ENCODE peak calls at places on chromosomes 3 and 15, in six cellular contexts. One of them, this sample, is unnamed.

GRCh38 chr3:77298405-77298804 is 258.5 kb downstream of the ROBO2 start:
- DNase-seq in astrocyte of the spinal cord: no peak
- DNase-seq in stimulated activated naive CD8-positive, alpha-beta T cell treated with anti-CD3 and anti-CD28 coated beads, Interleukin-15, amount 100 ng/mL, for 72 hours: no peak
- DNase-seq in stimulated activated CD4-positive, alpha-beta T cell treated with anti-CD3 and anti-CD28 coated beads, Interleukin-4, amount 100 ng/mL, for 1 hour: no peak
- DNase-seq in NCI-H1436 treated with DMSO at 0.1 percent for 48 hours: no peak
- DNase-seq in HFF-Myc: no peak
- DNase-seq in this sample: peak; percentile 39

GRCh38 chr3:169966951-169967915 is 626 bp downstream of the SEC62 start:
- DNase-seq in astrocyte of the spinal cord: peak; percentile 46
- DNase-seq in stimulated activated naive CD8-positive, alpha-beta T cell treated with anti-CD3 and anti-CD28 coated beads, Interleukin-15, amount 100 ng/mL, for 72 hours: peak; percentile 60
- DNase-seq in stimulated activated CD4-positive, alpha-beta T cell treated with anti-CD3 and anti-CD28 coated beads, Interleukin-4, amount 100 ng/mL, for 1 hour: peak; percentile 31
- DNase-seq in NCI-H1436 treated with DMSO at 0.1 percent for 48 hours: no peak
- DNase-seq in HFF-Myc: peak; percentile 2
- DNase-seq in this sample: peak; percentile 61

GRCh38 chr3:45043715-45044299 is 17.7 kb downstream of the CLEC3B start:
- DNase-seq in astrocyte of the spinal cord: peak; percentile 89
- DNase-seq in stimulated activated naive CD8-positive, alpha-beta T cell treated with anti-CD3 and anti-CD28 coated beads, Interleukin-15, amount 100 ng/mL, for 72 hours: no peak
- DNase-seq in stimulated activated CD4-positive, alpha-beta T cell treated with anti-CD3 and anti-CD28 coated beads, Interleukin-4, amount 100 ng/mL, for 1 hour: no peak
- DNase-seq in NCI-H1436 treated with DMSO at 0.1 percent for 48 hours: no peak
- DNase-seq in HFF-Myc: peak; percentile 77
- DNase-seq in this sample: peak; percentile 86

GRCh38 chr3:37072892-37073291 is 79.6 kb downstream of the MLH1 start:
- DNase-seq in astrocyte of the spinal cord: peak; percentile 91
- DNase-seq in stimulated activated naive CD8-positive, alpha-beta T cell treated with anti-CD3 and anti-CD28 coated beads, Interleukin-15, amount 100 ng/mL, for 72 hours: no peak
- DNase-seq in stimulated activated CD4-positive, alpha-beta T cell treated with anti-CD3 and anti-CD28 coated beads, Interleukin-4, amount 100 ng/mL, for 1 hour: no peak
- DNase-seq in NCI-H1436 treated with DMSO at 0.1 percent for 48 hours: no peak
- DNase-seq in HFF-Myc: peak; percentile 70
- DNase-seq in this sample: peak; percentile 93

GRCh38 chr15:37536967-37537624 is 397.3 kb upstream of the TMCO5A start:
- DNase-seq in astrocyte of the spinal cord: no peak
- DNase-seq in stimulated activated naive CD8-positive, alpha-beta T cell treated with anti-CD3 and anti-CD28 coated beads, Interleukin-15, amount 100 ng/mL, for 72 hours: no peak
- DNase-seq in stimulated activated CD4-positive, alpha-beta T cell treated with anti-CD3 and anti-CD28 coated beads, Interleukin-4, amount 100 ng/mL, for 1 hour: no peak
- DNase-seq in NCI-H1436 treated with DMSO at 0.1 percent for 48 hours: no peak
- DNase-seq in HFF-Myc: peak; percentile 11
- DNase-seq in this sample: no peak

GRCh38 chr15:98663606-98664005 is 15.3 kb downstream of the IGF1R start:
- DNase-seq in astrocyte of the spinal cord: no peak
- DNase-seq in stimulated activated naive CD8-positive, alpha-beta T cell treated with anti-CD3 and anti-CD28 coated beads, Interleukin-15, amount 100 ng/mL, for 72 hours: no peak
- DNase-seq in stimulated activated CD4-positive, alpha-beta T cell treated with anti-CD3 and anti-CD28 coated beads, Interleukin-4, amount 100 ng/mL, for 1 hour: no peak
- DNase-seq in NCI-H1436 treated with DMSO at 0.1 percent for 48 hours: no peak
- DNase-seq in HFF-Myc: no peak
- DNase-seq in this sample: no peak

GRCh38 chr3:144189044-144189443 is 217.4 kb downstream of the DIPK2A start:
- DNase-seq in astrocyte of the spinal cord: peak; percentile 41
- DNase-seq in stimulated activated naive CD8-positive, alpha-beta T cell treated with anti-CD3 and anti-CD28 coated beads, Interleukin-15, amount 100 ng/mL, for 72 hours: no peak
- DNase-seq in stimulated activated CD4-positive, alpha-beta T cell treated with anti-CD3 and anti-CD28 coated beads, Interleukin-4, amount 100 ng/mL, for 1 hour: no peak
- DNase-seq in NCI-H1436 treated with DMSO at 0.1 percent for 48 hours: no peak
- DNase-seq in HFF-Myc: no peak
- DNase-seq in this sample: peak; percentile 50

GRCh38 chr3:37491343-37491742 is 317.0 kb upstream of the LRRFIP2 start:
- DNase-seq in astrocyte of the spinal cord: no peak
- DNase-seq in stimulated activated naive CD8-positive, alpha-beta T cell treated with anti-CD3 and anti-CD28 coated beads, Interleukin-15, amount 100 ng/mL, for 72 hours: no peak
- DNase-seq in stimulated activated CD4-positive, alpha-beta T cell treated with anti-CD3 and anti-CD28 coated beads, Interleukin-4, amount 100 ng/mL, for 1 hour: no peak
- DNase-seq in NCI-H1436 treated with DMSO at 0.1 percent for 48 hours: no peak
- DNase-seq in HFF-Myc: no peak
- DNase-seq in this sample: no peak

GRCh38 chr3:176167272-176167671 is 1030.0 kb downstream of the TBL1XR1 start:
- DNase-seq in astrocyte of the spinal cord: no peak
- DNase-seq in stimulated activated naive CD8-positive, alpha-beta T cell treated with anti-CD3 and anti-CD28 coated beads, Interleukin-15, amount 100 ng/mL, for 72 hours: no peak
- DNase-seq in stimulated activated CD4-positive, alpha-beta T cell treated with anti-CD3 and anti-CD28 coated beads, Interleukin-4, amount 100 ng/mL, for 1 hour: no peak
- DNase-seq in NCI-H1436 treated with DMSO at 0.1 percent for 48 hours: no peak
- DNase-seq in HFF-Myc: no peak
- DNase-seq in this sample: no peak

GRCh38 chr15:87741350-87741749 is 515.2 kb downstream of the NTRK3 start:
- DNase-seq in astrocyte of the spinal cord: no peak
- DNase-seq in stimulated activated naive CD8-positive, alpha-beta T cell treated with anti-CD3 and anti-CD28 coated beads, Interleukin-15, amount 100 ng/mL, for 72 hours: no peak
- DNase-seq in stimulated activated CD4-positive, alpha-beta T cell treated with anti-CD3 and anti-CD28 coated beads, Interleukin-4, amount 100 ng/mL, for 1 hour: no peak
- DNase-seq in NCI-H1436 treated with DMSO at 0.1 percent for 48 hours: no peak
- DNase-seq in HFF-Myc: no peak
- DNase-seq in this sample: no peak

GRCh38 chr15:63891079-63891762 is 57.5 kb upstream of the HERC1 start:
- DNase-seq in astrocyte of the spinal cord: peak; percentile 71
- DNase-seq in stimulated activated naive CD8-positive, alpha-beta T cell treated with anti-CD3 and anti-CD28 coated beads, Interleukin-15, amount 100 ng/mL, for 72 hours: peak; percentile 72
- DNase-seq in stimulated activated CD4-positive, alpha-beta T cell treated with anti-CD3 and anti-CD28 coated beads, Interleukin-4, amount 100 ng/mL, for 1 hour: peak; percentile 78
- DNase-seq in NCI-H1436 treated with DMSO at 0.1 percent for 48 hours: peak; percentile 4
- DNase-seq in HFF-Myc: no peak
- DNase-seq in this sample: peak; percentile 69